ENCODE peak calls at places on chromosomes 6 and 20, in ten cellular contexts. One of them, this sample, is unnamed.

GRCh38 chr6:124158024-124158423 is 354.4 kb downstream of the NKAIN2 start:
- DNase-seq in H1: no peak
- DNase-seq in tibial artery: no peak
- DNase-seq in left ventricle myocardium inferior: no peak
- DNase-seq in body of pancreas: no peak
- DNase-seq in neural progenitor cell: peak; percentile 44
- DNase-seq in sigmoid colon: no peak
- DNase-seq in A549: no peak
- DNase-seq in upper lobe of right lung: no peak
- DNase-seq in testis: no peak
- DNase-seq in this sample: no peak

GRCh38 chr6:14270925-14271791 is 153.6 kb downstream of the CD83 start:
- DNase-seq in upper lobe of right lung: no peak
- DNase-seq in neural progenitor cell: no peak
- DNase-seq in body of pancreas: no peak
- DNase-seq in sigmoid colon: no peak
- DNase-seq in left ventricle myocardium inferior: no peak
- DNase-seq in A549: peak; percentile 92
- DNase-seq in H1: no peak
- DNase-seq in tibial artery: no peak
- DNase-seq in testis: no peak
- DNase-seq in this sample: peak; percentile 78

GRCh38 chr20:33693741-33694645 is 7.8 kb upstream of the E2F1 start:
- DNase-seq in neural progenitor cell: peak; percentile 71
- DNase-seq in H1: no peak
- DNase-seq in left ventricle myocardium inferior: peak; percentile 53
- DNase-seq in body of pancreas: no peak
- DNase-seq in sigmoid colon: peak; percentile 83
- DNase-seq in A549: no peak
- DNase-seq in testis: peak; percentile 74
- DNase-seq in tibial artery: peak; percentile 78
- DNase-seq in upper lobe of right lung: no peak
- DNase-seq in this sample: no peak

GRCh38 chr6:158322724-158323560 is 10.7 kb downstream of the TULP4 start:
- DNase-seq in neural progenitor cell: no peak
- DNase-seq in body of pancreas: no peak
- DNase-seq in A549: peak; percentile 25
- DNase-seq in testis: no peak
- DNase-seq in H1: no peak
- DNase-seq in left ventricle myocardium inferior: no peak
- DNase-seq in upper lobe of right lung: no peak
- DNase-seq in sigmoid colon: no peak
- DNase-seq in tibial artery: no peak
- DNase-seq in this sample: no peak

GRCh38 chr6:29763491-29764289 is 40.5 kb downstream of the HLA-F start:
- DNase-seq in A549: no peak
- DNase-seq in neural progenitor cell: no peak
- DNase-seq in testis: no peak
- DNase-seq in H1: no peak
- DNase-seq in sigmoid colon: no peak
- DNase-seq in upper lobe of right lung: no peak
- DNase-seq in left ventricle myocardium inferior: no peak
- DNase-seq in body of pancreas: no peak
- DNase-seq in tibial artery: no peak
- DNase-seq in this sample: peak; percentile 79

GRCh38 chr20:18805881-18806280 is 7.7 kb upstream of the SCP2D1 start:
- DNase-seq in testis: no peak
- DNase-seq in A549: no peak
- DNase-seq in tibial artery: no peak
- DNase-seq in upper lobe of right lung: no peak
- DNase-seq in H1: no peak
- DNase-seq in neural progenitor cell: no peak
- DNase-seq in body of pancreas: no peak
- DNase-seq in left ventricle myocardium inferior: no peak
- DNase-seq in sigmoid colon: no peak
- DNase-seq in this sample: no peak

GRCh38 chr20:17468073-17468840 is 62.9 kb downstream of the BFSP1 start:
- DNase-seq in testis: no peak
- DNase-seq in A549: no peak
- DNase-seq in H1: no peak
- DNase-seq in sigmoid colon: no peak
- DNase-seq in tibial artery: no peak
- DNase-seq in upper lobe of right lung: no peak
- DNase-seq in left ventricle myocardium inferior: no peak
- DNase-seq in body of pancreas: no peak
- DNase-seq in neural progenitor cell: no peak
- DNase-seq in this sample: no peak

GRCh38 chr6:44388876-44389275 is 1.4 kb downstream of the CDC5L start:
- DNase-seq in testis: no peak
- DNase-seq in neural progenitor cell: no peak
- DNase-seq in sigmoid colon: no peak
- DNase-seq in left ventricle myocardium inferior: no peak
- DNase-seq in H1: no peak
- DNase-seq in A549: no peak
- DNase-seq in body of pancreas: no peak
- DNase-seq in upper lobe of right lung: no peak
- DNase-seq in tibial artery: no peak
- DNase-seq in this sample: no peak

GRCh38 chr6:64803470-64804166 is 903.4 kb downstream of the EYS start:
- DNase-seq in body of pancreas: no peak
- DNase-seq in H1: no peak
- DNase-seq in testis: no peak
- DNase-seq in neural progenitor cell: no peak
- DNase-seq in left ventricle myocardium inferior: no peak
- DNase-seq in sigmoid colon: no peak
- DNase-seq in tibial artery: no peak
- DNase-seq in A549: no peak
- DNase-seq in upper lobe of right lung: no peak
- DNase-seq in this sample: no peak

GRCh38 chr20:63083831-63084562 is 77.2 kb upstream of the BHLHE23 start:
- DNase-seq in upper lobe of right lung: peak; percentile 48
- DNase-seq in sigmoid colon: peak; percentile 41
- DNase-seq in body of pancreas: no peak
- DNase-seq in tibial artery: peak; percentile 46
- DNase-seq in A549: no peak
- DNase-seq in left ventricle myocardium inferior: no peak
- DNase-seq in H1: no peak
- DNase-seq in neural progenitor cell: no peak
- DNase-seq in testis: no peak
- DNase-seq in this sample: no peak

GRCh38 chr6:144896876-144897275 is 611.7 kb downstream of the UTRN start:
- DNase-seq in tibial artery: no peak
- DNase-seq in H1: no peak
- DNase-seq in left ventricle myocardium inferior: no peak
- DNase-seq in sigmoid colon: no peak
- DNase-seq in A549: no peak
- DNase-seq in neural progenitor cell: no peak
- DNase-seq in upper lobe of right lung: no peak
- DNase-seq in body of pancreas: no peak
- DNase-seq in testis: no peak
- DNase-seq in this sample: no peak

GRCh38 chr6:89059227-89059626 is 21.3 kb upstream of the PNRC1 start:
- DNase-seq in A549: no peak
- DNase-seq in left ventricle myocardium inferior: no peak
- DNase-seq in upper lobe of right lung: no peak
- DNase-seq in neural progenitor cell: no peak
- DNase-seq in sigmoid colon: no peak
- DNase-seq in H1: no peak
- DNase-seq in testis: no peak
- DNase-seq in tibial artery: no peak
- DNase-seq in body of pancreas: no peak
- DNase-seq in this sample: no peak

GRCh38 chr20:63810730-63811490 is 20.2 kb downstream of the ZBTB46 start:
- DNase-seq in body of pancreas: no peak
- DNase-seq in left ventricle myocardium inferior: no peak
- DNase-seq in testis: peak; percentile 52
- DNase-seq in sigmoid colon: no peak
- DNase-seq in A549: no peak
- DNase-seq in neural progenitor cell: no peak
- DNase-seq in H1: no peak
- DNase-seq in tibial artery: no peak
- DNase-seq in upper lobe of right lung: no peak
- DNase-seq in this sample: no peak

GRCh38 chr6:42251911-42252637 is 34.4 kb upstream of the MRPS10 start:
- DNase-seq in sigmoid colon: peak; percentile 71
- DNase-seq in A549: no peak
- DNase-seq in upper lobe of right lung: no peak
- DNase-seq in tibial artery: no peak
- DNase-seq in testis: peak; percentile 81
- DNase-seq in neural progenitor cell: no peak
- DNase-seq in body of pancreas: peak; percentile 71
- DNase-seq in H1: no peak
- DNase-seq in left ventricle myocardium inferior: peak; percentile 82
- DNase-seq in this sample: peak; percentile 20

DNA sequence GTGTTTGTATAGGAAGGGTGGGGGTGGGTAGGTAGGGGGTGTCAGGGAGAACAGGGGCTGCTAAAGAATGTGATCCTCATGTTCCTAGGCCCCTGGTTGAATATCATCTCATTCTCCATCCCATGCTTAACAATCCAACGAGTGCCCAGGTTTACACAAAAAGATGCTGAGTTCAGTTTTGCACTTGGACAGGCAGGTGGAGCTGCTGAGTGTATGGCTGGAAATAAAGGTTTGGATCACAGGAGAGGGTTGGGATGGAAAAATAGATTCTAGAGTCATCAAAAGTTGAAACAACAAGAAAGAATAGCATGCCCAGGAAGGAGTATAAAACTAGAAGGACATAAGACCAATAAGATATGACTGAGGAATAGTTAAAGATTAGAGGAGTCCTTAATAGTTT is 14.2 kb downstream of the CHD6 start:
- DNase-seq in left ventricle myocardium inferior: no peak
- DNase-seq in tibial artery: no peak
- DNase-seq in body of pancreas: no peak
- DNase-seq in neural progenitor cell: no peak
- DNase-seq in testis: no peak
- DNase-seq in sigmoid colon: no peak
- DNase-seq in A549: no peak
- DNase-seq in H1: no peak
- DNase-seq in upper lobe of right lung: no peak
- DNase-seq in this sample: no peak
- TF ChIP-seq CTCF in left ventricle myocardium inferior: no peak
- TF ChIP-seq CTCF in tibial artery: no peak
- TF ChIP-seq CTCF in body of pancreas: peak; percentile 5
- TF ChIP-seq CTCF in neural progenitor cell: no peak
- TF ChIP-seq CTCF in testis: no peak
- TF ChIP-seq CTCF in sigmoid colon: no peak
- TF ChIP-seq CTCF in A549: peak; percentile 8
- TF ChIP-seq CTCF in H1: no peak
- TF ChIP-seq CTCF in upper lobe of right lung: no peak
- TF ChIP-seq CTCF in this sample: peak; percentile 19

GRCh38 chr6:7745942-7746341 is 20.0 kb downstream of the BMP6 start:
- DNase-seq in testis: no peak
- DNase-seq in H1: no peak
- DNase-seq in tibial artery: no peak
- DNase-seq in body of pancreas: no peak
- DNase-seq in neural progenitor cell: no peak
- DNase-seq in sigmoid colon: no peak
- DNase-seq in upper lobe of right lung: no peak
- DNase-seq in left ventricle myocardium inferior: no peak
- DNase-seq in A549: no peak
- DNase-seq in this sample: no peak
- H3K27ac ChIP-seq in testis: no peak overlapping the region
- H3K27ac ChIP-seq in H1: no peak overlapping the region
- H3K27ac ChIP-seq in tibial artery: no peak overlapping the region
- H3K27ac ChIP-seq in body of pancreas: no peak overlapping the region
- H3K27ac ChIP-seq in neural progenitor cell: no peak overlapping the region
- H3K27ac ChIP-seq in sigmoid colon: no peak overlapping the region
- H3K27ac ChIP-seq in upper lobe of right lung: no peak overlapping the region
- H3K27ac ChIP-seq in left ventricle myocardium inferior: no peak overlapping the region
- H3K27ac ChIP-seq in A549: no peak overlapping the region
- H3K27ac ChIP-seq in this sample: no peak overlapping the region

GRCh38 chr20:47352332-47353223 is 3.9 kb downstream of the ZMYND8 start:
- DNase-seq in sigmoid colon: no peak
- DNase-seq in body of pancreas: peak; percentile 93
- DNase-seq in upper lobe of right lung: peak; percentile 78
- DNase-seq in neural progenitor cell: peak; percentile 69
- DNase-seq in tibial artery: no peak
- DNase-seq in testis: no peak
- DNase-seq in A549: peak; percentile 49
- DNase-seq in H1: no peak
- DNase-seq in left ventricle myocardium inferior: peak; percentile 59
- DNase-seq in this sample: no peak

GRCh38 chr20:47351643-47352331 is 4.7 kb downstream of the ZMYND8 start:
- DNase-seq in sigmoid colon: no peak
- DNase-seq in A549: no peak
- DNase-seq in testis: no peak
- DNase-seq in upper lobe of right lung: no peak
- DNase-seq in left ventricle myocardium inferior: no peak
- DNase-seq in H1: no peak
- DNase-seq in tibial artery: no peak
- DNase-seq in neural progenitor cell: peak; percentile 60
- DNase-seq in body of pancreas: no peak
- DNase-seq in this sample: no peak

GRCh38 chr20:47354388-47354709 is 2.1 kb downstream of the ZMYND8 start:
- DNase-seq in testis: no peak
- DNase-seq in sigmoid colon: no peak
- DNase-seq in upper lobe of right lung: no peak
- DNase-seq in tibial artery: no peak
- DNase-seq in H1: no peak
- DNase-seq in body of pancreas: no peak
- DNase-seq in neural progenitor cell: no peak
- DNase-seq in left ventricle myocardium inferior: no peak
- DNase-seq in A549: no peak
- DNase-seq in this sample: no peak

GRCh38 chr20:47353697-47354387 is 2.7 kb downstream of the ZMYND8 start:
- DNase-seq in body of pancreas: no peak
- DNase-seq in sigmoid colon: no peak
- DNase-seq in neural progenitor cell: no peak
- DNase-seq in H1: no peak
- DNase-seq in upper lobe of right lung: no peak
- DNase-seq in testis: no peak
- DNase-seq in left ventricle myocardium inferior: no peak
- DNase-seq in A549: no peak
- DNase-seq in tibial artery: no peak
- DNase-seq in this sample: no peak

GRCh38 chr20:47353224-47353696 is 3.2 kb downstream of the ZMYND8 start:
- DNase-seq in A549: no peak
- DNase-seq in sigmoid colon: no peak
- DNase-seq in upper lobe of right lung: no peak
- DNase-seq in tibial artery: no peak
- DNase-seq in neural progenitor cell: no peak
- DNase-seq in H1: no peak
- DNase-seq in testis: no peak
- DNase-seq in left ventricle myocardium inferior: no peak
- DNase-seq in body of pancreas: no peak
- DNase-seq in this sample: no peak
- H3K4me3 ChIP-seq in A549: no peak overlapping the region
- H3K4me3 ChIP-seq in sigmoid colon: peak overlapping the region; percentile 21
- H3K4me3 ChIP-seq in upper lobe of right lung: peak overlapping the region; percentile 37
- H3K4me3 ChIP-seq in tibial artery: no peak overlapping the region
- H3K4me3 ChIP-seq in neural progenitor cell: peak overlapping the region; percentile 44
- H3K4me3 ChIP-seq in H1: no peak overlapping the region
- H3K4me3 ChIP-seq in testis: peak overlapping the region; percentile 48
- H3K4me3 ChIP-seq in left ventricle myocardium inferior: peak overlapping the region; percentile 55
- H3K4me3 ChIP-seq in body of pancreas: no peak overlapping the region
- H3K4me3 ChIP-seq in this sample: peak overlapping the region; percentile 23

GRCh38 chr6:18820725-18821124 is 433.6 kb downstream of the RNF144B start:
- DNase-seq in neural progenitor cell: no peak
- DNase-seq in upper lobe of right lung: no peak
- DNase-seq in tibial artery: no peak
- DNase-seq in body of pancreas: no peak
- DNase-seq in sigmoid colon: no peak
- DNase-seq in H1: no peak
- DNase-seq in testis: no peak
- DNase-seq in A549: no peak
- DNase-seq in left ventricle myocardium inferior: no peak
- DNase-seq in this sample: no peak

GRCh38 chr6:18823782-18824386 is 436.7 kb downstream of the RNF144B start:
- DNase-seq in left ventricle myocardium inferior: no peak
- DNase-seq in sigmoid colon: no peak
- DNase-seq in A549: peak; percentile 72
- DNase-seq in testis: peak; percentile 87
- DNase-seq in upper lobe of right lung: no peak
- DNase-seq in neural progenitor cell: peak; percentile 76
- DNase-seq in body of pancreas: no peak
- DNase-seq in tibial artery: no peak
- DNase-seq in H1: peak; percentile 58
- DNase-seq in this sample: peak; percentile 2
- TF ChIP-seq CTCF in left ventricle myocardium inferior: peak; percentile 29
- TF ChIP-seq CTCF in sigmoid colon: no peak
- TF ChIP-seq CTCF in A549: peak; percentile 26
- TF ChIP-seq CTCF in testis: peak; percentile 71
- TF ChIP-seq CTCF in upper lobe of right lung: peak; percentile 33
- TF ChIP-seq CTCF in neural progenitor cell: peak; percentile 84
- TF ChIP-seq CTCF in body of pancreas: no peak
- TF ChIP-seq CTCF in tibial artery: no peak
- TF ChIP-seq CTCF in H1: peak; percentile 65
- TF ChIP-seq CTCF in this sample: peak; percentile 28

This sample was measured in cardiac muscle cell.